ENCODE peak calls at places on chromosomes 3 and 15, in nine cellular contexts. B, U, M, S, V, G, P, O and C are unnamed samples.

GRCh38 chr3:44477312-44478030 is at the start of gene ZNF445:
- DNase-seq in V (peak), P (peak), U (peak), M (peak), O (peak), B (peak), G (peak), S (peak), C (peak)

GRCh38 chr15:60062826-60063225 is 58.7 kb downstream of the FOXB1 start:
- DNase-seq in U (no peak), G (no peak), B (no peak), S (peak), P (no peak), V (peak), O (no peak), M (no peak), C (no peak)

GRCh38 chr3:134749174-134749573 is 45.9 kb upstream of the EPHB1 start:
- DNase-seq in V (no peak), U (no peak), B (no peak), S (no peak), M (no peak), O (no peak), G (no peak), P (no peak), C (no peak)

GRCh38 chr15:64774556-64775523 is 549 bp downstream of the RBPMS2 start:
- DNase-seq in S (no peak), G (peak), O (peak), V (peak), M (no peak), B (no peak), P (peak), U (peak), C (peak)

GRCh38 chr3:84820906-84821305 is 137.9 kb upstream of the CADM2 start:
- DNase-seq in S (no peak), B (no peak), P (no peak), U (no peak), V (no peak), M (no peak), G (no peak), O (no peak), C (no peak)

GRCh38 chr3:120526011-120526870 is 69.9 kb upstream of the NDUFB4 start:
- DNase-seq in P (no peak), M (no peak), V (no peak), G (no peak), O (no peak), U (no peak), S (no peak), B (no peak), C (no peak)

GRCh38 chr15:68224546-68225250 is 4.8 kb downstream of the CLN6 start:
- DNase-seq in S (no peak), G (no peak), M (peak), O (no peak), P (no peak), V (no peak), U (no peak), B (no peak), C (peak)

GRCh38 chr15:78216276-78217229 is 17.8 kb downstream of the ACSBG1 start:
- DNase-seq in P (no peak), U (peak), B (peak), V (peak), O (peak), M (no peak), S (peak), G (peak), C (peak)

DNA sequence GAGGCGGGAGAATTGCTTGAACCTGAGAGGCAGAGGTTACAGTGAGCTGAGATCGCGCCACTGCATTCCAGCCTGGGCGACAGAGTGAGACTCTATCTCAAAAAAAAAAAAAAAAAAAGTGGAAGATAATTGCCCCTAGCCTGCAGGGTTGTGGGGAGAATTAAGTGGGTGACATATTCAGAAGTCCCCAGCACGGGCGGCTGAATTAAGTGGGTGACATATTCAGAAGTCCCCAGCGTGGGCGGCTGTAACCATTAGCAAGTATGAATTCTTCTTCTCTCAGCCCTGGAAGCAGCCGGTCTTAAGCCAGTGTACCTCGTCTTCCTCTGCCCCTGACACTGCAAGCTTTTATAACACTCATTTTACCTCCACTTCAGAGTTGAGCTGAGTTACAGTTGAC is 44.7 kb downstream of the FBLN2 start:
- DNase-seq in G (peak), M (no peak), V (no peak), U (no peak), B (no peak), S (no peak), O (no peak), P (no peak), C (no peak)
- H3K27ac ChIP-seq in G (no peak), M (no peak), V (no peak), U (no peak), B (no peak), S (no peak), O (no peak), P (no peak), C (no peak)

DNA sequence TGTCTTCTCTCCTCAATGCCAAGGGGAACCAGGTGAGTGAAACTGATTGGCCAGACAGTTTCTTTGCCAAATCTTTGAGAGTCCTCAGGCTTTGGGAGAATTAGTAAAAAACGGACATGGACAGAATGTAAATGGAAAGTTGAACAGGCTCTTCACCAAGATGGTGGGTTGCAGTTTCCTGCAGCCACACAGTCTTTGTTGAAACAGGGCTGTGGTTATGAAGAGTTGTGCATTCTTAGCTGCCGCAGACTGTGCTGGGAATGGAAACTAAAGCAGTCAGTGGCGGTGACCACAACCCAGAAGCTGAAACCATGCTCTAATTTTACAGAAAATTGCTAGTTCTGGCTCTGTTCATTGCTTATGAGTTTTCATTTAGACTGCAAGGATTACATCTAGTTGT is 42.1 kb upstream of the TASOR start:
- DNase-seq in B (no peak), G (no peak), P (no peak), V (no peak), S (no peak), U (no peak), M (no peak), O (no peak), C (no peak)
- H3K27ac ChIP-seq in B (no peak), G (no peak), P (no peak), V (no peak), S (no peak), U (no peak), M (no peak), O (no peak), C (no peak)

GRCh38 chr15:92811514-92811913 is 88.6 kb upstream of the CHD2 start:
- DNase-seq in P (no peak), V (no peak), G (no peak), O (no peak), S (peak), U (no peak), B (no peak), M (peak), C (no peak)
- H3K27ac ChIP-seq in P (peak), V (peak), G (peak), O (peak), S (peak), U (peak), B (no peak), M (peak), C (peak)

DNA sequence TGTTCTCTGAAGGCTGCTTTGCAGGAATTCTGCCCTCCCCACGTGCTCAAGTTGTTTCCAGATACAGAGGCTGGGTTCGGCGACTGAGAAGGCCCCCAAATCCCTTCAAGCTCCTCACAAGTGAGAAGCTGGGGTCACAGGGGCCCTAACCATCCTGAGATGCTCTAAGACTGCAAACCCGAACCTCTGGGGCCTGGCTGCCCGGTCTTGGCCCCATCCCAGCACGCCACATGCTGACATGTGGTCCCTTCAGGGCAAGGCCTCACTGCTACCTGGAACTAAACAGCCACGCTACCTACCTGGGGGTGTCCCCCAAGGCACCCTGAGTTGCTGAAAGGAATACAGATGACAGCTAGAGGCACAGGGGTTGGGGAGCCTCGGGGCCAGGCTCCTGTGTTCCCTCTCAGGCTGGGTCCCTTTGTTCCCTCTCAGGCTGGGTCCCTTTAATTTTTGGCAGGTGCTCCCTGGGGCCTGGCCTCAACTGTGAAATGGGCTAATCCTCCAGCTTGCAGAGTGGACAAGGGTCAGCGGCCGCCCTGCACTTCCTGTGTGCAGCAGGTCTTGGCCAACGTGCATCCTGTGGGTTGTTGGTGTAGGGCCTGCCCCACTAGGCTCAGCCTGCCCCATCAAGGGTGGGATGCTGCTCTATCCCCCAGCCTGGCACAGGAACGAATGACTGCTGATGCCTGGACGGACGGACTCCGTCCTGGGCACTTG is 32.5 kb downstream of the KLHL25 start:
- DNase-seq in U (no peak), B (no peak), P (no peak), O (no peak), V (no peak), S (no peak), M (no peak), G (no peak), C (no peak)
- H3K27ac ChIP-seq in U (no peak), B (peak), P (no peak), O (no peak), V (peak), S (peak), M (no peak), G (no peak), C (no peak)

GRCh38 chr3:72962317-72962716 is 34.3 kb upstream of the PPP4R2 start:
- DNase-seq in S (no peak), G (no peak), U (no peak), V (no peak), O (no peak), P (no peak), M (no peak), B (no peak), C (no peak)
- H3K27ac ChIP-seq in S (no peak), G (no peak), U (peak), V (no peak), O (peak), P (no peak), M (no peak), B (no peak), C (no peak)

DNA sequence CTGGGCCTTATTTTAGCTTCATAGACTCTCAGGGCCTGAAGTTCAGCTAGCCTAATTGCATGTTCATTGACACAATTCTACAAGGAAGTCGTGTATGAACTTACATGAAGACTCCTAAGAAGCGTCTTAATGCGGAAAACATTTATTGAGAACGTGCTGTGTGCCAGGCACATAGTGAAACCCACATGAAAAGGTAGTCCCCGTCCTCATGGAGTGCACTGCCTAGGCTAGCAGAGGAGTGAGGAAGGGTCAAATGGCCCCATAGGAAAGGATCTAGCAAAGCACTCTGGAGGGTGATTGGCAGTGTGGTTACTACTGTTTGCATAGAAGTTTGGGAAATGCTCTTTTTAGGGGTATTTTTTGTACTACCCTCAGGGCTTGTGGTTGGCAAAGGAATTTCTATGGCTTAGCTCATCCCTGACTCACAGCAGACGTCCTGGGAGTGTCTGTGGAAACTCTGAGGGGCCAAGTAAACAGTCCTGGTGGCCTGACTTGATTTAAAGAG is 854 bp upstream of the NPTN start:
- DNase-seq in S (peak), M (no peak), G (no peak), U (no peak), O (no peak), P (no peak), V (peak), B (peak), C (no peak)
- H3K27ac ChIP-seq in S (peak), M (peak), G (peak), U (peak), O (peak), P (peak), V (peak), B (peak), C (peak)